ENCODE peak calls at places on chromosomes 6 and 20, in six cellular contexts. One of them, this sample, is unnamed.

GRCh38 chr20:17971571-17972013 is 2.8 kb downstream of the MGME1 start:
- DNase-seq in HCT116: no peak
- DNase-seq in ovary: no peak
- DNase-seq in PC-3: peak; percentile 46
- DNase-seq in brain microvascular endothelial cell: peak; percentile 51
- DNase-seq in prostate gland: no peak
- DNase-seq in this sample: no peak

GRCh38 chr20:2417142-2417541 is 36.4 kb downstream of the TGM6 start:
- DNase-seq in HCT116: no peak
- DNase-seq in ovary: no peak
- DNase-seq in PC-3: no peak
- DNase-seq in brain microvascular endothelial cell: no peak
- DNase-seq in prostate gland: no peak
- DNase-seq in this sample: no peak

GRCh38 chr20:63542031-63542559 is 4.9 kb upstream of the PTK6 start:
- DNase-seq in HCT116: no peak
- DNase-seq in ovary: no peak
- DNase-seq in PC-3: no peak
- DNase-seq in brain microvascular endothelial cell: no peak
- DNase-seq in prostate gland: no peak
- DNase-seq in this sample: no peak

GRCh38 chr6:47478233-47479155 is 905 bp downstream of the CD2AP start:
- DNase-seq in HCT116: no peak
- DNase-seq in ovary: no peak
- DNase-seq in PC-3: peak; percentile 34
- DNase-seq in brain microvascular endothelial cell: no peak
- DNase-seq in prostate gland: peak; percentile 19
- DNase-seq in this sample: no peak

GRCh38 chr20:56442381-56443365 is 25.8 kb upstream of the RTF2 start:
- DNase-seq in HCT116: no peak
- DNase-seq in ovary: no peak
- DNase-seq in PC-3: no peak
- DNase-seq in brain microvascular endothelial cell: no peak
- DNase-seq in prostate gland: no peak
- DNase-seq in this sample: no peak

GRCh38 chr6:154763650-154764049 is 30.4 kb downstream of the SCAF8 start:
- DNase-seq in HCT116: no peak
- DNase-seq in ovary: no peak
- DNase-seq in PC-3: no peak
- DNase-seq in brain microvascular endothelial cell: no peak
- DNase-seq in prostate gland: no peak
- DNase-seq in this sample: no peak

GRCh38 chr6:28207244-28208179 is 17.6 kb upstream of the ZSCAN9 start:
- DNase-seq in HCT116: no peak
- DNase-seq in ovary: no peak
- DNase-seq in PC-3: no peak
- DNase-seq in brain microvascular endothelial cell: peak; percentile 32
- DNase-seq in prostate gland: no peak
- DNase-seq in this sample: peak; percentile 38

GRCh38 chr6:122913558-122913957 is 82.5 kb upstream of the CLVS2 start:
- DNase-seq in HCT116: no peak
- DNase-seq in ovary: no peak
- DNase-seq in PC-3: no peak
- DNase-seq in brain microvascular endothelial cell: no peak
- DNase-seq in prostate gland: no peak
- DNase-seq in this sample: no peak

GRCh38 chr6:5087389-5087788 is 2.2 kb downstream of the PPP1R3G start:
- DNase-seq in HCT116: no peak
- DNase-seq in ovary: no peak
- DNase-seq in PC-3: no peak
- DNase-seq in brain microvascular endothelial cell: no peak
- DNase-seq in prostate gland: no peak
- DNase-seq in this sample: no peak

GRCh38 chr6:158006821-158007570 is 25.3 kb downstream of the SYNJ2 start:
- DNase-seq in HCT116: no peak
- DNase-seq in ovary: no peak
- DNase-seq in PC-3: no peak
- DNase-seq in brain microvascular endothelial cell: no peak
- DNase-seq in prostate gland: no peak
- DNase-seq in this sample: no peak

GRCh38 chr6:109224107-109224875 is 129.0 kb downstream of the CEP57L1 start:
- DNase-seq in HCT116: no peak
- DNase-seq in ovary: no peak
- DNase-seq in PC-3: no peak
- DNase-seq in brain microvascular endothelial cell: no peak
- DNase-seq in prostate gland: no peak
- DNase-seq in this sample: no peak

GRCh38 chr6:161228096-161228495 is 45.8 kb downstream of the AGPAT4 start:
- DNase-seq in HCT116: no peak
- DNase-seq in ovary: no peak
- DNase-seq in PC-3: no peak
- DNase-seq in brain microvascular endothelial cell: no peak
- DNase-seq in prostate gland: no peak
- DNase-seq in this sample: no peak

GRCh38 chr20:7264137-7264536 is 496.7 kb downstream of the BMP2 start:
- DNase-seq in HCT116: no peak
- DNase-seq in ovary: no peak
- DNase-seq in PC-3: peak; percentile 71
- DNase-seq in brain microvascular endothelial cell: no peak
- DNase-seq in prostate gland: no peak
- DNase-seq in this sample: no peak

GRCh38 chr6:26097268-26097875 is 10.1 kb downstream of the HFE start:
- DNase-seq in HCT116: peak; percentile 55
- DNase-seq in ovary: peak; percentile 61
- DNase-seq in PC-3: peak; percentile 78
- DNase-seq in brain microvascular endothelial cell: peak; percentile 61
- DNase-seq in prostate gland: peak; percentile 61
- DNase-seq in this sample: peak; percentile 66

GRCh38 chr20:16128538-16129106 is 444.6 kb downstream of the KIF16B start:
- DNase-seq in HCT116: no peak
- DNase-seq in ovary: no peak
- DNase-seq in PC-3: no peak
- DNase-seq in brain microvascular endothelial cell: no peak
- DNase-seq in prostate gland: no peak
- DNase-seq in this sample: no peak

GRCh38 chr6:110935171-110935570 is 23.3 kb upstream of the GTF3C6 start:
- DNase-seq in HCT116: no peak
- DNase-seq in ovary: no peak
- DNase-seq in PC-3: no peak
- DNase-seq in brain microvascular endothelial cell: no peak
- DNase-seq in prostate gland: no peak
- DNase-seq in this sample: no peak

GRCh38 chr6:110938176-110938575 is 20.3 kb upstream of the GTF3C6 start:
- DNase-seq in HCT116: no peak
- DNase-seq in ovary: no peak
- DNase-seq in PC-3: peak; percentile 14
- DNase-seq in brain microvascular endothelial cell: no peak
- DNase-seq in prostate gland: no peak
- DNase-seq in this sample: no peak

GRCh38 chr6:110930795-110931194 is 27.7 kb upstream of the GTF3C6 start:
- DNase-seq in HCT116: no peak
- DNase-seq in ovary: no peak
- DNase-seq in PC-3: no peak
- DNase-seq in brain microvascular endothelial cell: no peak
- DNase-seq in prostate gland: peak; percentile 46
- DNase-seq in this sample: no peak

GRCh38 chr6:110934499-110934898 is 24.0 kb upstream of the GTF3C6 start:
- DNase-seq in HCT116: no peak
- DNase-seq in ovary: no peak
- DNase-seq in PC-3: no peak
- DNase-seq in brain microvascular endothelial cell: no peak
- DNase-seq in prostate gland: no peak
- DNase-seq in this sample: no peak

GRCh38 chr6:110933913-110934312 is 24.6 kb upstream of the GTF3C6 start:
- DNase-seq in HCT116: no peak
- DNase-seq in ovary: no peak
- DNase-seq in PC-3: no peak
- DNase-seq in brain microvascular endothelial cell: no peak
- DNase-seq in prostate gland: no peak
- DNase-seq in this sample: no peak
- H3K4me3 ChIP-seq in HCT116: no peak overlapping the region
- H3K4me3 ChIP-seq in ovary: no peak overlapping the region
- H3K4me3 ChIP-seq in PC-3: no peak overlapping the region
- H3K4me3 ChIP-seq in brain microvascular endothelial cell: no peak overlapping the region
- H3K4me3 ChIP-seq in prostate gland: no peak overlapping the region
- H3K4me3 ChIP-seq in this sample: no peak overlapping the region

GRCh38 chr20:34294563-34294962 is 8.6 kb downstream of the AHCY start:
- DNase-seq in HCT116: no peak
- DNase-seq in ovary: no peak
- DNase-seq in PC-3: no peak
- DNase-seq in brain microvascular endothelial cell: no peak
- DNase-seq in prostate gland: no peak
- DNase-seq in this sample: no peak

GRCh38 chr20:34293119-34293518 is 10.0 kb downstream of the AHCY start:
- DNase-seq in HCT116: no peak
- DNase-seq in ovary: no peak
- DNase-seq in PC-3: no peak
- DNase-seq in brain microvascular endothelial cell: no peak
- DNase-seq in prostate gland: no peak
- DNase-seq in this sample: no peak

GRCh38 chr20:34293589-34293988 is 9.6 kb downstream of the AHCY start:
- DNase-seq in HCT116: no peak
- DNase-seq in ovary: no peak
- DNase-seq in PC-3: no peak
- DNase-seq in brain microvascular endothelial cell: no peak
- DNase-seq in prostate gland: no peak
- DNase-seq in this sample: no peak

GRCh38 chr20:34290471-34290870 is 12.7 kb downstream of the AHCY start:
- DNase-seq in HCT116: no peak
- DNase-seq in ovary: no peak
- DNase-seq in PC-3: no peak
- DNase-seq in brain microvascular endothelial cell: no peak
- DNase-seq in prostate gland: no peak
- DNase-seq in this sample: no peak

DNA sequence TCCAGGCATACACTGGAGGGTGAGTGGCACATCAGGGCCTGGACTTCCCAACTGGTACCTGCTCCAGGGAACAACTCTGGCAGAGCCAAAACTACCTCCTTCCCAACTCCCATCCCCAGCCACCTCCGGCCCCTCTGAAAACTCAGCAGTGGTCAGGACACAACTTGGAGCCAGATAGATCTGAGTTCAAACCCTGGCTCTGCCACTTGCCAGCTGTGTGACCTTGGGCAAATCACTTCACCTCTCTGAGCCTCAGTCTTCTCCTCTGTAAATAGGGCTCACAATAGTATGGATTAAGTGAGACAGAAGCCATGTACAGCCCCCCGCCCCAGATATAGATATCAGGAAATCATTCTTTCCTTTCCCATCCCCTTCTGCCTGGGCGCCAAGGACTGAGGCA is 10.7 kb downstream of the AHCY start:
- DNase-seq in HCT116: no peak
- DNase-seq in ovary: no peak
- DNase-seq in PC-3: no peak
- DNase-seq in brain microvascular endothelial cell: no peak
- DNase-seq in prostate gland: no peak
- DNase-seq in this sample: no peak
- H3K36me3 ChIP-seq in HCT116: peaks cover 63% of the 10 kb centered on the region
- H3K36me3 ChIP-seq in ovary: no peaks in the 10 kb centered on the region
- H3K36me3 ChIP-seq in PC-3: peaks cover 65% of the 10 kb centered on the region
- H3K36me3 ChIP-seq in brain microvascular endothelial cell: peaks cover 56% of the 10 kb centered on the region
- H3K36me3 ChIP-seq in prostate gland: peaks cover 11% of the 10 kb centered on the region
- H3K36me3 ChIP-seq in this sample: peaks cover 85% of the 10 kb centered on the region

DNA sequence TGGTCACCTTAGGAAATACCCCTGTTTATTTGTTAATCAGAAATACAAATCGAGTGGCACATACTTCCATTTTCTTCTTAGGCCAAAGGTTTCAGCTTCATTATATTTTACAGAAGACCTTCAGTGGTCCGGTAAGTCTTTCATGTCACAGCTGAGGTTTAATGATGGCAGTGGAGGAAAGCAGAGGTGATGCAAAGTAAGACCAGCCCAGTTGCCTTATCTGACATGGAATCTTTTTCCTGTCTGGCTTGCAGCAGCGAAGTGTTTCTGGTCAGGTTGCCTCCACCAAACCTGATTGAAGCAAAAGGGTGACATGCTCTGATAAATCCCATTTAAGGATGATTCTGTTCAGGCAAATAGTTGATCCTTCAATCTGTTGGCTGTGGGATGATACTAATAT is 100.0 kb downstream of the PRDM1 start:
- DNase-seq in HCT116: no peak
- DNase-seq in ovary: no peak
- DNase-seq in PC-3: no peak
- DNase-seq in brain microvascular endothelial cell: no peak
- DNase-seq in prostate gland: no peak
- DNase-seq in this sample: no peak
- H3K4me3 ChIP-seq in HCT116: no peak overlapping the region
- H3K4me3 ChIP-seq in ovary: no peak overlapping the region
- H3K4me3 ChIP-seq in PC-3: no peak overlapping the region
- H3K4me3 ChIP-seq in brain microvascular endothelial cell: no peak overlapping the region
- H3K4me3 ChIP-seq in prostate gland: no peak overlapping the region
- H3K4me3 ChIP-seq in this sample: no peak overlapping the region

GRCh38 chr20:44956410-44956809 is 3.8 kb downstream of the TOMM34 start:
- DNase-seq in HCT116: no peak
- DNase-seq in ovary: no peak
- DNase-seq in PC-3: no peak
- DNase-seq in brain microvascular endothelial cell: no peak
- DNase-seq in prostate gland: peak; percentile 50
- DNase-seq in this sample: no peak

GRCh38 chr20:44959082-44959895 is 908 bp downstream of the TOMM34 start:
- DNase-seq in HCT116: no peak
- DNase-seq in ovary: no peak
- DNase-seq in PC-3: peak; percentile 94
- DNase-seq in brain microvascular endothelial cell: peak; percentile 58
- DNase-seq in prostate gland: no peak
- DNase-seq in this sample: no peak

GRCh38 chr20:44959896-44960852 is at the start of gene TOMM34:
- DNase-seq in HCT116: peak; percentile 88
- DNase-seq in ovary: peak; percentile 97
- DNase-seq in PC-3: peak; percentile 97
- DNase-seq in brain microvascular endothelial cell: peak; percentile 85
- DNase-seq in prostate gland: peak; percentile 94
- DNase-seq in this sample: peak; percentile 97

GRCh38 chr20:44961024-44961866 is 1.0 kb upstream of the TOMM34 start:
- DNase-seq in HCT116: no peak
- DNase-seq in ovary: no peak
- DNase-seq in PC-3: peak; percentile 34
- DNase-seq in brain microvascular endothelial cell: no peak
- DNase-seq in prostate gland: no peak
- DNase-seq in this sample: no peak

GRCh38 chr20:44958276-44958675 is 1.9 kb downstream of the TOMM34 start:
- DNase-seq in HCT116: no peak
- DNase-seq in ovary: no peak
- DNase-seq in PC-3: no peak
- DNase-seq in brain microvascular endothelial cell: no peak
- DNase-seq in prostate gland: no peak
- DNase-seq in this sample: no peak
- H3K36me3 ChIP-seq in HCT116: peaks cover 35% of the 10 kb centered on the region
- H3K36me3 ChIP-seq in ovary: no peaks in the 10 kb centered on the region
- H3K36me3 ChIP-seq in PC-3: peaks cover 46% of the 10 kb centered on the region
- H3K36me3 ChIP-seq in brain microvascular endothelial cell: peaks cover 31% of the 10 kb centered on the region
- H3K36me3 ChIP-seq in prostate gland: no peaks in the 10 kb centered on the region
- H3K36me3 ChIP-seq in this sample: peaks cover 35% of the 10 kb centered on the region

GRCh38 chr6:39793528-39793927 is 1.4 kb downstream of the DAAM2 start:
- DNase-seq in HCT116: no peak
- DNase-seq in ovary: no peak
- DNase-seq in PC-3: no peak
- DNase-seq in brain microvascular endothelial cell: no peak
- DNase-seq in prostate gland: no peak
- DNase-seq in this sample: no peak
- H3K4me3 ChIP-seq in HCT116: no peak overlapping the region
- H3K4me3 ChIP-seq in ovary: peak overlapping the region; percentile 64
- H3K4me3 ChIP-seq in PC-3: no peak overlapping the region
- H3K4me3 ChIP-seq in brain microvascular endothelial cell: peak overlapping the region; percentile 65
- H3K4me3 ChIP-seq in prostate gland: peak overlapping the region; percentile 42
- H3K4me3 ChIP-seq in this sample: no peak overlapping the region